ENCODE peak calls at places on chromosomes 1 and 21, in seven cellular contexts. L is trophoblast cell, Z is neuronal stem cell, H is H1, K is IMR-90, Q is H9, M is mesenchymal stem cell. E is an unnamed sample. For H3K4me1, the result is how much of the 10 kb centered on the place peaks cover.

GRCh38 chr1:25804964-25805862 is 5.2 kb downstream of the SELENON start:
- DNase-seq in L (no peak), Z (no peak), H (no peak), K (no peak), Q (no peak), M (no peak), E (no peak)

GRCh38 chr1:218467101-218467728 is 122.1 kb downstream of the TGFB2 start:
- DNase-seq in L (no peak), Z (no peak), H (no peak), K (peak), Q (no peak), M (peak), E (no peak)

GRCh38 chr1:210586785-210587184 is 258.1 kb downstream of the HHAT start:
- DNase-seq in L (no peak), Z (no peak), H (no peak), K (no peak), Q (no peak), M (no peak), E (no peak)

GRCh38 chr21:34888569-34889286 is 160.4 kb downstream of the RUNX1 start:
- DNase-seq in L (peak), Z (peak), H (peak), K (peak), Q (peak), M (peak), E (peak)

GRCh38 chr1:94743866-94744265 is 76.3 kb upstream of the SLC44A3 start:
- DNase-seq in L (no peak), Z (no peak), H (no peak), K (peak), Q (no peak), M (peak), E (no peak)

GRCh38 chr1:48571303-48571987 is 99.4 kb upstream of the SPATA6 start:
- DNase-seq in L (no peak), Z (no peak), H (no peak), K (no peak), Q (no peak), M (no peak), E (no peak)

GRCh38 chr1:89808429-89809117 is 12.3 kb upstream of the LRRC8D start:
- DNase-seq in L (peak), Z (no peak), H (no peak), K (peak), Q (peak), M (peak), E (peak)

GRCh38 chr1:172239894-172240293 is 180.6 kb upstream of the C1orf105 start:
- DNase-seq in L (no peak), Z (no peak), H (no peak), K (no peak), Q (no peak), M (no peak), E (no peak)

GRCh38 chr1:17635811-17636210 is 96.3 kb downstream of the ARHGEF10L start:
- DNase-seq in L (peak), Z (no peak), H (no peak), K (no peak), Q (no peak), M (no peak), E (no peak)

GRCh38 chr21:40151611-40152010 is 284.4 kb downstream of the PCP4 start:
- DNase-seq in L (no peak), Z (no peak), H (no peak), K (no peak), Q (no peak), M (no peak), E (peak)

GRCh38 chr1:34794001-34794789 is 1.4 kb downstream of the GJA4 start:
- DNase-seq in L (no peak), Z (no peak), H (no peak), K (no peak), Q (no peak), M (no peak), E (no peak)

GRCh38 chr1:233448290-233448689 is 120.8 kb downstream of the MAP3K21 start:
- DNase-seq in L (no peak), Z (no peak), H (no peak), K (no peak), Q (no peak), M (no peak), E (no peak)

GRCh38 chr21:36966846-36967657 is 583 bp upstream of the HLCS start:
- DNase-seq in L (no peak), Z (no peak), H (no peak), K (no peak), Q (no peak), M (peak), E (peak)

GRCh38 chr1:82819234-82819633 is 1018.5 kb downstream of the ADGRL2 start:
- DNase-seq in L (no peak), Z (no peak), H (no peak), K (no peak), Q (no peak), M (peak), E (no peak)

GRCh38 chr1:13663969-13664368 is 36.0 kb upstream of the PRDM2 start:
- DNase-seq in L (no peak), Z (no peak), H (no peak), K (no peak), Q (no peak), M (no peak), E (no peak)

GRCh38 chr21:43025636-43026180 is 49.9 kb downstream of the CBS start:
- DNase-seq in L (peak), Z (peak), H (no peak), K (peak), Q (no peak), M (peak), E (peak)

GRCh38 chr1:201039876-201040275 is 16.4 kb upstream of the KIF21B start:
- DNase-seq in L (no peak), Z (no peak), H (no peak), K (no peak), Q (no peak), M (no peak), E (no peak)
- H2BK120ac ChIP-seq in L (no peak), Z (no peak), H (no peak), K (no peak), Q (no peak), M (no peak), E (no peak)

GRCh38 chr1:211923065-211923464 is 92.5 kb upstream of the LPGAT1 start:
- DNase-seq in L (no peak), Z (no peak), H (no peak), K (no peak), Q (no peak), M (no peak), E (no peak)
- H3K4me1 ChIP-seq in L (under half), Z (under half), H (under half), K (under half), Q (under half), M (under half), E (under half)

DNA sequence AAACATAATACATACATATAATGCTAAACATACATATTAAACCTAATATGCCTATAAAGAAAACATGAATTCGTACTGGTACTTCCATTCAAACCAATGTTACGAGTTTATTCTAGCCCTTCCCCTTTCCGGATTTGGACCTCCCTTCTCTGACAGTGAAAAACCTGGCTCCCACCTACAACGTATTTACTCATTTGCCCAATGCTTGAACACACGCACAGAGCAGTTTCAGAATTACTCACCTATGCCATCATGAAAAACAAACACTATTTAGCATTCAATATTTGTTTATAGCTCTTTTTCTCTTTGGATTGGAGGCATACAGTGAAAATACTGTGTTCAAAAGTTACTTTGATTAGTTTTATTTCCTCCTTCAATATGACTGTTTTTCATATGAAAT is 204.4 kb downstream of the LMX1A start:
- DNase-seq in L (no peak), Z (no peak), H (no peak), K (no peak), Q (no peak), M (no peak), E (no peak)
- H2BK120ac ChIP-seq in L (no peak), Z (no peak), H (no peak), K (no peak), Q (no peak), M (no peak), E (no peak)

GRCh38 chr1:27561126-27561899 is 42.6 kb downstream of the AHDC1 start:
- DNase-seq in L (no peak), Z (no peak), H (no peak), K (no peak), Q (no peak), M (peak), E (no peak)
- H3K4me1 ChIP-seq in L (half or more), Z (half or more), H (under half), K (under half), Q (under half), M (half or more), E (under half)

DNA sequence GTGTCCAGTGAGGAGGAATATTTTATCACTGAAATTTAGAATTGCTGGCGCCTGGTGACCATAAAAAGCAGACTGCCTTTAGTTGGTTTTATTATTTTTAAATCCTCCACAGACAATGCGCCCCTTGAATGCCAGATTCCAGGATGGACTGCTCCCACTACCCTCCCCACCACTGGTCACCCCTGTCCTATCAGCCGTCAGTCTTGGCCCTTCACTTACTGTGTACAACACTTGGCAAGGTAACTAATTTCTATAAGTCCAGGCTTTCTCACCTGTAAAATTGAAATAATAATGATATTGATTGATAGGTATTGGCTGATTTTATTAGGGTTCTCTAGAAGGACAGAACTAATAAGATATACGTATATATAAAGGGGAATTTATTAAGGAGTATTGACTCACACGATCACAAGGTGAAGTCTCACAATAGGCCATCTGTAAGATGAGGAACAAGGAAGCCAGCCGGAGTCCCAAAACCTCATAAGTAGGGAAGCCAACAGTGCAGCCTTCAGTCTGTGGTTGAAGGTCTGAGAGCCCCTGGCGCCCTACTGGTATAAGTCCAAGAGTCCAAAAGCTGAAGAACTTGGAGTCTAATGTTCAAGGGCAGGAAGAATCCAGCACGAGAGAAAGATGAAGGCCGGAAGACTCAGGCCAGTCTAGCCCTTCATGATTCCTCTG is 17.8 kb downstream of the RHEX start:
- DNase-seq in L (no peak), Z (no peak), H (no peak), K (no peak), Q (no peak), M (no peak), E (no peak)
- H2BK120ac ChIP-seq in L (no peak), Z (no peak), H (no peak), K (no peak), Q (no peak), M (no peak), E (no peak)

GRCh38 chr1:185341196-185341781 is 24.2 kb upstream of the IVNS1ABP start:
- DNase-seq in L (no peak), Z (no peak), H (no peak), K (no peak), Q (no peak), M (no peak), E (no peak)

GRCh38 chr1:185342672-185343259 is 25.7 kb upstream of the IVNS1ABP start:
- DNase-seq in L (no peak), Z (no peak), H (no peak), K (no peak), Q (no peak), M (no peak), E (no peak)

GRCh38 chr1:185338719-185339622 is 21.9 kb upstream of the IVNS1ABP start:
- DNase-seq in L (no peak), Z (no peak), H (no peak), K (no peak), Q (no peak), M (peak), E (no peak)

GRCh38 chr1:185342017-185342416 is 25.0 kb upstream of the IVNS1ABP start:
- DNase-seq in L (no peak), Z (no peak), H (no peak), K (no peak), Q (no peak), M (no peak), E (peak)

DNA sequence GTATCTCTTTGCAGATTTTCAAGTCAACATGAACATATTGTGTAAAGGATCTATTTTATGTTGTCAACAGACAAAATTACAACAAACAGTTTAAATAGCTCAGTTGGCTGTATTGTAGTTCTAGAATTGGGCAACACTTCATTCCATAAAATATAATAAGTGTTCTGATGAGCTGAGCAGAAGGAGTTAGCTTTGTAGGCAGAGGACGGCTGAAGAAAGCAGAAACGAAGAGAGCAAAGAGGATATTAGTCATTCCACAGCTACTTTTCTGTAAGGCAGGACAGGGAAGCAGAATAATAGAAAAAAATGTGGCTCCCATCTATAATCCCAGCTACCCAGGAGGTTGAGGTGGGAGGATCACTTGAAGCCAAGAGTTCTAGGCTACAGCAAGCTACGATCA is 20.2 kb upstream of the IVNS1ABP start:
- DNase-seq in L (no peak), Z (no peak), H (no peak), K (peak), Q (no peak), M (peak), E (no peak)
- H3K4me1 ChIP-seq in L (under half), Z (under half), H (under half), K (under half), Q (under half), M (under half), E (under half)

GRCh38 chr21:39074508-39074907 is 108.7 kb downstream of the PSMG1 start:
- DNase-seq in L (no peak), Z (no peak), H (no peak), K (no peak), Q (no peak), M (no peak), E (no peak)
- H2BK120ac ChIP-seq in L (no peak), Z (no peak), H (no peak), K (no peak), Q (no peak), M (no peak), E (no peak)

DNA sequence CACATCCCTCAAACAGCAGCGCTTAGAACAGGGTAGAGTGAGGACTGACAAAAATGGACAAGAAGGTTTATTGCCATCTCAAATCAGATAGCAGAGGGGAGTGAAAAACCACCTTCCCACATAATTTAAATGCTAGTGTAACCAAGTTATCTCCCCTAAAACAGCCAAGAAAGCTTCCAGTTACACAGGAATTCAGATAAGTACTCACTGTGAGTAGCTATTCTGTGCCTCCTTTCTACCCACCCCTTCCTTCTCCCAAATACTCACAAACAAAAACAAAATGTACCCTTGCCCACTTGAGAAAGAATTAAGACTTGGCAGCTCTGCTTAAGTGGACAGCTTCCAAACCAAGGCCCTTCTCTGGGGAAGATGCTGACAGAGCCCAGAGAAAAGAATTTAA is 9.1 kb downstream of the OTUD7B start:
- DNase-seq in L (no peak), Z (no peak), H (no peak), K (no peak), Q (no peak), M (no peak), E (no peak)
- H3K4me1 ChIP-seq in L (under half), Z (under half), H (under half), K (under half), Q (under half), M (under half), E (under half)

DNA sequence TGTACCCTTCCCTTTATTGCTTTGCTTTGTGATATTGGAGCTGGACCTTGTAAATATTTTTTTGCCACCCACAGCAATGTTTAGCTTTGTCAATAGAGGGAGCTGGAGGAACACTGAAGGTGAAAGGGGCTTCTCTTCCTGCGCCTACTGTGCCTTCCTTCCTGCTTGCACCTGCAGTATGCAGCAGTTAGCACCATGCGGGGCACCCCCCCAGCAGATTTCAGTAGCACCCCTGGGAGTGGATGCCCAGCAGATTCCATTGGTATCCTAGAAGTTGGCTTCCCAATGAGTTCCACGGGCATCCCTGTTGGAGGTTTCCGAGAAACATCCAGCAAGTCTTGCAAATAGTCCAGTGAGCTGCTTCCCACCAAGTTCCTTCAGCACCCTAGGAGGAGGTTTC is 25.6 kb downstream of the S100A10 start:
- DNase-seq in L (peak), Z (peak), H (no peak), K (peak), Q (peak), M (peak), E (peak)
- H2BK120ac ChIP-seq in L (no peak), Z (no peak), H (no peak), K (no peak), Q (no peak), M (no peak), E (no peak)

GRCh38 chr1:198902616-198903140 is 263.8 kb downstream of the PTPRC start:
- DNase-seq in L (no peak), Z (no peak), H (no peak), K (no peak), Q (peak), M (no peak), E (peak)
- H3K4me1 ChIP-seq in L (under half), Z (under half), H (under half), K (under half), Q (under half), M (under half), E (under half)